ENCODE peak calls at places on chromosomes 6 and 20, in five cellular contexts. F is cardiac fibroblast, N is K562, K is lower leg skin, A is IMR-90. Q is an unnamed sample.

GRCh38 chr6:147540075-147540474 is 31.6 kb downstream of the SAMD5 start:
- DNase-seq in F (no peak), N (no peak), K (no peak), A (no peak), Q (no peak)

GRCh38 chr6:100719883-100720682 is 161.0 kb downstream of the ASCC3 start:
- DNase-seq in F (peak; percentile 70), N (peak; percentile 9), K (no peak), A (peak; percentile 41), Q (no peak)

GRCh38 chr6:138570716-138571020 is 71.4 kb upstream of the NHSL1 start:
- DNase-seq in F (no peak), N (no peak), K (no peak), A (peak; percentile 17), Q (no peak)

GRCh38 chr6:57305112-57305511 is 12.3 kb upstream of the PRIM2 start:
- DNase-seq in F (peak; percentile 48), N (no peak), K (no peak), A (no peak), Q (no peak)

GRCh38 chr20:11833825-11834224 is 83.9 kb upstream of the BTBD3 start:
- DNase-seq in F (no peak), N (no peak), K (no peak), A (no peak), Q (no peak)

GRCh38 chr6:84150680-84151079 is 76.8 kb downstream of the CEP162 start:
- DNase-seq in F (peak; percentile 48), N (no peak), K (peak; percentile 26), A (peak; percentile 88), Q (peak; percentile 9)

GRCh38 chr6:24430086-24430485 is 27.4 kb downstream of the MRS2 start:
- DNase-seq in F (no peak), N (no peak), K (no peak), A (peak; percentile 47), Q (no peak)

GRCh38 chr6:129749749-129750120 is 39.8 kb upstream of the ARHGAP18 start:
- DNase-seq in F (peak; percentile 85), N (peak; percentile 16), K (no peak), A (peak; percentile 83), Q (no peak)

GRCh38 chr6:27966044-27966443 is 9.0 kb downstream of the OR2B6 start:
- DNase-seq in F (no peak), N (no peak), K (no peak), A (no peak), Q (no peak)

GRCh38 chr6:4668271-4669179 is 107.7 kb upstream of the CDYL start:
- DNase-seq in F (no peak), N (no peak), K (no peak), A (peak; percentile 51), Q (no peak)

GRCh38 chr6:127457444-127458064 is 1.6 kb downstream of the KIAA0408 start:
- DNase-seq in F (peak; percentile 92), N (no peak), K (peak; percentile 23), A (peak; percentile 81), Q (no peak)
- TF ChIP-seq CTCF in F (no peak), N (no peak), K (no peak), A (no peak), Q (no peak)

DNA sequence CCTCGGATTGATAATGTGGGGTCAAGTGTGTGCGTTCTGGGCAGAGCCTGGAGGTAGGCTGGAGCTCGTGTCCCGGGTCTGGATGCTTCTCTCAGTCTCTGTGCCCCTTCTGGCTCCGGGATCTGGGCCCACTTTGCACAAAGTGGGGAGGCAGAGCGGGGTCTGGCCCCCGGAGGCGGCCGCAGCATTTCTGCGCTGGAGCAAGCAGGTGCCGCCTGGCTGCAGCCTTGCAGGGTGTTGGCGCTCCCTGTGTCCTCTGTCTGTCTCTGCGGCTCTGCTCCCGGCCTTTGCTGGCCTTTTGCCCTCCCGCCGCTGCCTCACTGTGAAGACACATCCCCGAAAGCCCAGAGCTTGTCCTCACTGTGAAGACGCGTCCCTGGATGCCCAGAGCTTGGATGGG is 17.2 kb downstream of the SLCO4A1 start:
- DNase-seq in F (no peak), N (no peak), K (no peak), A (no peak), Q (no peak)
- TF ChIP-seq CTCF in F (no peak), N (no peak), K (no peak), A (no peak), Q (no peak)

GRCh38 chr6:2695464-2696095 is 55.1 kb downstream of the MYLK4 start:
- DNase-seq in F (peak; percentile 72), N (no peak), K (no peak), A (peak; percentile 57), Q (no peak)
- TF ChIP-seq CTCF in F (peak; percentile 36), N (peak; percentile 48), K (no peak), A (peak; percentile 63), Q (no peak)

DNA sequence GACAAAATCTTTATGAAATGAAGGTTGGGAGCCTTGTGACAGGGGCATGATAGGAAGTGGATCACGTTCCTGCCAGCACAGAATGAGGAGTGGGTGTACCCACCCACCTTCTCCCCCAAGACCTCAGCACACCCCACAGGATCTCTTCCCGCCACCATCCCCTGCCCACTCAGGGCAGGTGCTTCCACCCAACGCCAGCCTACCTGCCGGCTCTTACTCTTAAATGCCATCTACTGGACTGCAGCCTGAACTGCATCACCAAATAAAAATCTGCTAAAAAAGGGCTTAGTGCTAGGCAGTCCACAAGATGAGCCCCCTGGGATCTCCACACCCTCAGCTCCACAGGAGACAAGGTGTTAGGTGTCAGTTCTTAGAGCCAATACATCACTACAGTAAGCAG is 20.6 kb downstream of the DTNBP1 start:
- DNase-seq in F (no peak), N (no peak), K (no peak), A (no peak), Q (no peak)
- TF ChIP-seq CTCF in F (peak; percentile 50), N (peak; percentile 68), K (no peak), A (peak; percentile 19), Q (peak; percentile 48)

Q was measured in activated CD8-positive, alpha-beta T cell treated with anti-CD3 and anti-CD28 coated beads for 36 hours.